ENCODE peak calls at places on chromosomes 5 and 9, in eight cellular contexts. H is ovary, U is neural crest cell, C is psoas muscle, K is fibroblast of mammary gland, F is glutamatergic neuron, B is GM20000, D is uterus. V is an unnamed sample.

GRCh38 chr5:78008356-78008967 is 232.3 kb upstream of the TBCA start:
- DNase-seq in H (no peak), U (no peak), C (no peak), K (peak; percentile 60), F (no peak), B (peak; percentile 46), D (no peak), V (peak; percentile 57)

GRCh38 chr5:160312139-160312959 is at the start of gene CCNJL:
- DNase-seq in H (peak; percentile 74), U (peak; percentile 79), C (peak; percentile 39), K (no peak), F (peak; percentile 87), B (peak; percentile 73), D (peak; percentile 22), V (peak; percentile 71)

GRCh38 chr5:138241688-138242547 is 28.8 kb upstream of the CDC23 start:
- DNase-seq in H (no peak), U (peak; percentile 33), C (peak; percentile 22), K (no peak), F (peak; percentile 75), B (peak; percentile 53), D (no peak), V (peak; percentile 31)

GRCh38 chr5:96117863-96118651 is 156.4 kb upstream of the ELL2 start:
- DNase-seq in H (no peak), U (no peak), C (no peak), K (peak; percentile 10), F (no peak), B (no peak), D (no peak), V (no peak)

GRCh38 chr5:111627862-111628261 is 115.5 kb upstream of the STARD4 start:
- DNase-seq in H (no peak), U (no peak), C (no peak), K (no peak), F (no peak), B (no peak), D (no peak), V (no peak)

GRCh38 chr5:17802256-17802655 is 168.0 kb downstream of the TAF11L14 start:
- DNase-seq in H (no peak), U (peak; percentile 3), C (no peak), K (no peak), F (no peak), B (no peak), D (no peak), V (no peak)

GRCh38 chr9:71861618-71862017 is 49.4 kb downstream of the ABHD17B start:
- DNase-seq in H (no peak), U (no peak), C (no peak), K (no peak), F (no peak), B (no peak), D (no peak), V (no peak)

GRCh38 chr5:134845852-134846640 is at the start of gene C5orf24:
- DNase-seq in H (peak; percentile 95), U (peak; percentile 78), C (peak; percentile 96), K (peak; percentile 95), F (peak; percentile 91), B (peak; percentile 94), D (peak; percentile 93), V (peak; percentile 96)

GRCh38 chr5:80480354-80480753 is 7.5 kb upstream of the FAM151B start:
- DNase-seq in H (no peak), U (no peak), C (no peak), K (no peak), F (no peak), B (no peak), D (no peak), V (no peak)

GRCh38 chr5:10162468-10162867 is 87.2 kb downstream of the ATPSCKMT start:
- DNase-seq in H (no peak), U (no peak), C (no peak), K (no peak), F (no peak), B (no peak), D (no peak), V (no peak)

GRCh38 chr9:68416891-68417570 is 60.6 kb downstream of the PGM5 start:
- DNase-seq in H (no peak), U (no peak), C (no peak), K (peak; percentile 5), F (no peak), B (no peak), D (no peak), V (no peak)

GRCh38 chr5:10724799-10725507 is 36.1 kb downstream of the DAP start:
- DNase-seq in H (no peak), U (no peak), C (peak; percentile 41), K (peak; percentile 92), F (peak; percentile 60), B (no peak), D (peak; percentile 52), V (no peak)

GRCh38 chr9:21415492-21416267 is 6.8 kb downstream of the IFNA8 start:
- DNase-seq in H (no peak), U (no peak), C (no peak), K (peak; percentile 38), F (no peak), B (no peak), D (no peak), V (no peak)

GRCh38 chr9:33452828-33453271 is 5.5 kb upstream of the AQP3 start:
- DNase-seq in H (no peak), U (peak; percentile 79), C (peak; percentile 35), K (peak; percentile 82), F (peak; percentile 81), B (peak; percentile 71), D (no peak), V (peak; percentile 71)

GRCh38 chr5:121315786-121316185 is 535.9 kb upstream of the FTMT start:
- DNase-seq in H (no peak), U (no peak), C (no peak), K (no peak), F (no peak), B (no peak), D (no peak), V (no peak)

GRCh38 chr5:54384356-54384933 is 71.1 kb upstream of the HSPB3 start:
- DNase-seq in H (no peak), U (no peak), C (no peak), K (no peak), F (no peak), B (no peak), D (no peak), V (no peak)

GRCh38 chr5:54378707-54379106 is 68.3 kb upstream of the ARL15 start:
- DNase-seq in H (no peak), U (no peak), C (no peak), K (no peak), F (no peak), B (no peak), D (no peak), V (no peak)

GRCh38 chr5:54383941-54384340 is 71.6 kb upstream of the HSPB3 start:
- DNase-seq in H (no peak), U (no peak), C (no peak), K (no peak), F (no peak), B (no peak), D (no peak), V (no peak)

GRCh38 chr5:54383225-54383624 is 72.3 kb upstream of the HSPB3 start:
- DNase-seq in H (no peak), U (no peak), C (no peak), K (peak; percentile 48), F (no peak), B (no peak), D (no peak), V (no peak)

GRCh38 chr5:54379590-54379989 is 69.2 kb upstream of the ARL15 start:
- DNase-seq in H (no peak), U (no peak), C (no peak), K (no peak), F (no peak), B (peak; percentile 31), D (no peak), V (no peak)
- TF ChIP-seq CTCF in H (no peak), U (no peak), C (no peak), K (no peak), F (no peak), B (no peak), D (no peak), V (no peak)

GRCh38 chr9:117903453-117903852 is 199.2 kb downstream of the TLR4 start:
- DNase-seq in H (no peak), U (no peak), C (no peak), K (no peak), F (no peak), B (no peak), D (no peak), V (no peak)

GRCh38 chr9:117906763-117907162 is 202.6 kb downstream of the TLR4 start:
- DNase-seq in H (no peak), U (no peak), C (no peak), K (no peak), F (no peak), B (no peak), D (no peak), V (no peak)

DNA sequence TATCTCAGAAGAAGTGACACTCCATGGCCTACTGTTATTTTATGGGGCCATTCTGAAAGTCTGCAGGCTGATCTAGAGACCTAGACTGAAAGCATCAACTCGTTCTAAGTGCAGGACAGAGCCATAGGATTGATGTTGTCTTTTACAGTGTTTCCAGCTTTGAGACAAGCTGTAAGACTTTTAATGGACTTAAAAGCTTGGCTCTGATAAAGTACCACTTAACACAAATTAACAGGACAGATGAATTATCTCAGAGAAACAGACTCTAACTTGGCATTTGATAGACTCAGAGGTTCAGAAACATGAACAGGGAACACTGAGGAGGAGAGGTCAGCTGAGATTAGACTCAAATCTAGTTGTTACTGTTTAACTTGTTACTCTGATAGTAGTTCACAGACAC is 203.2 kb downstream of the TLR4 start:
- DNase-seq in H (no peak), U (no peak), C (no peak), K (no peak), F (no peak), B (no peak), D (no peak), V (no peak)
- TF ChIP-seq CTCF in H (no peak), U (no peak), C (no peak), K (no peak), F (no peak), B (no peak), D (no peak), V (no peak)

GRCh38 chr5:132227485-132228240 is at the start of gene P4HA2:
- DNase-seq in H (peak; percentile 77), U (peak; percentile 58), C (peak; percentile 83), K (peak; percentile 67), F (peak; percentile 78), B (peak; percentile 95), D (peak; percentile 78), V (peak; percentile 84)
- TF ChIP-seq CTCF in H (peak; percentile 51), U (peak; percentile 33), C (peak; percentile 32), K (no peak), F (no peak), B (no peak), D (no peak), V (no peak)

GRCh38 chr9:134335490-134336173 is 9.4 kb downstream of the RXRA start:
- DNase-seq in H (no peak), U (no peak), C (no peak), K (no peak), F (no peak), B (no peak), D (no peak), V (no peak)

GRCh38 chr9:134333234-134333873 is 7.1 kb downstream of the RXRA start:
- DNase-seq in H (no peak), U (no peak), C (peak; percentile 50), K (no peak), F (peak; percentile 73), B (no peak), D (no peak), V (no peak)

GRCh38 chr9:134332841-134333233 is 6.6 kb downstream of the RXRA start:
- DNase-seq in H (no peak), U (no peak), C (peak; percentile 8), K (no peak), F (no peak), B (no peak), D (no peak), V (no peak)

GRCh38 chr9:134335095-134335489 is 8.8 kb downstream of the RXRA start:
- DNase-seq in H (no peak), U (no peak), C (no peak), K (peak; percentile 50), F (no peak), B (no peak), D (no peak), V (no peak)

GRCh38 chr9:134333874-134334581 is 7.8 kb downstream of the RXRA start:
- DNase-seq in H (no peak), U (no peak), C (peak; percentile 18), K (no peak), F (no peak), B (no peak), D (no peak), V (no peak)
- TF ChIP-seq CTCF in H (no peak), U (no peak), C (no peak), K (no peak), F (no peak), B (no peak), D (no peak), V (no peak)

V was measured in testis.